ENCODE peak calls at places on chromosomes 1 and 21, in six cellular contexts. One of them, this sample, is unnamed.

GRCh38 chr1:167924102-167924501 is 10.2 kb upstream of the ADCY10 start:
- DNase-seq in ureter: no peak
- DNase-seq in right cardiac atrium: no peak
- DNase-seq in heart right ventricle: no peak
- DNase-seq in Right ventricle myocardium inferior: no peak
- DNase-seq in fibroblast of pulmonary artery: no peak
- DNase-seq in this sample: no peak

GRCh38 chr1:93888900-93889299 is 9.9 kb upstream of the DNTTIP2 start:
- DNase-seq in ureter: no peak
- DNase-seq in Right ventricle myocardium inferior: no peak
- DNase-seq in fibroblast of pulmonary artery: no peak
- DNase-seq in right cardiac atrium: no peak
- DNase-seq in heart right ventricle: no peak
- DNase-seq in this sample: no peak

GRCh38 chr1:97489834-97490233 is 431.0 kb downstream of the DPYD start:
- DNase-seq in fibroblast of pulmonary artery: peak
- DNase-seq in ureter: no peak
- DNase-seq in Right ventricle myocardium inferior: no peak
- DNase-seq in heart right ventricle: no peak
- DNase-seq in right cardiac atrium: no peak
- DNase-seq in this sample: no peak

GRCh38 chr1:82390627-82391026 is 589.9 kb downstream of the ADGRL2 start:
- DNase-seq in ureter: no peak
- DNase-seq in Right ventricle myocardium inferior: no peak
- DNase-seq in fibroblast of pulmonary artery: no peak
- DNase-seq in heart right ventricle: no peak
- DNase-seq in right cardiac atrium: no peak
- DNase-seq in this sample: no peak

GRCh38 chr1:91226741-91227140 is 177.9 kb downstream of the HFM1 start:
- DNase-seq in ureter: peak
- DNase-seq in heart right ventricle: no peak
- DNase-seq in Right ventricle myocardium inferior: no peak
- DNase-seq in fibroblast of pulmonary artery: no peak
- DNase-seq in right cardiac atrium: no peak
- DNase-seq in this sample: no peak

GRCh38 chr1:17082761-17083160 is 28.9 kb upstream of the SDHB start:
- DNase-seq in Right ventricle myocardium inferior: no peak
- DNase-seq in fibroblast of pulmonary artery: no peak
- DNase-seq in right cardiac atrium: no peak
- DNase-seq in ureter: no peak
- DNase-seq in heart right ventricle: no peak
- DNase-seq in this sample: no peak

GRCh38 chr1:21933397-21934248 is 3.5 kb downstream of the HSPG2 start:
- DNase-seq in fibroblast of pulmonary artery: no peak
- DNase-seq in ureter: peak
- DNase-seq in right cardiac atrium: peak
- DNase-seq in Right ventricle myocardium inferior: no peak
- DNase-seq in heart right ventricle: peak
- DNase-seq in this sample: peak

GRCh38 chr1:2411801-2412394 is 466 bp downstream of the PEX10 start:
- DNase-seq in fibroblast of pulmonary artery: no peak
- DNase-seq in heart right ventricle: no peak
- DNase-seq in ureter: no peak
- DNase-seq in right cardiac atrium: no peak
- DNase-seq in Right ventricle myocardium inferior: no peak
- DNase-seq in this sample: no peak

GRCh38 chr21:38699048-38699447 is 106.7 kb upstream of the ETS2 start:
- DNase-seq in heart right ventricle: no peak
- DNase-seq in Right ventricle myocardium inferior: no peak
- DNase-seq in ureter: no peak
- DNase-seq in right cardiac atrium: no peak
- DNase-seq in fibroblast of pulmonary artery: no peak
- DNase-seq in this sample: no peak

GRCh38 chr1:6833804-6834203 is 48.5 kb downstream of the CAMTA1 start:
- DNase-seq in ureter: no peak
- DNase-seq in heart right ventricle: no peak
- DNase-seq in right cardiac atrium: no peak
- DNase-seq in fibroblast of pulmonary artery: no peak
- DNase-seq in Right ventricle myocardium inferior: no peak
- DNase-seq in this sample: no peak

GRCh38 chr1:89842547-89843278 is 21.9 kb downstream of the LRRC8D start:
- DNase-seq in right cardiac atrium: peak
- DNase-seq in ureter: no peak
- DNase-seq in heart right ventricle: no peak
- DNase-seq in fibroblast of pulmonary artery: peak
- DNase-seq in Right ventricle myocardium inferior: no peak
- DNase-seq in this sample: no peak

GRCh38 chr1:205355054-205355453 is 1.7 kb downstream of the KLHDC8A start:
- DNase-seq in right cardiac atrium: no peak
- DNase-seq in heart right ventricle: no peak
- DNase-seq in Right ventricle myocardium inferior: no peak
- DNase-seq in ureter: no peak
- DNase-seq in fibroblast of pulmonary artery: peak
- DNase-seq in this sample: no peak

GRCh38 chr1:217911908-217912307 is 280.8 kb downstream of the SPATA17 start:
- DNase-seq in Right ventricle myocardium inferior: no peak
- DNase-seq in right cardiac atrium: peak
- DNase-seq in ureter: no peak
- DNase-seq in heart right ventricle: no peak
- DNase-seq in fibroblast of pulmonary artery: no peak
- DNase-seq in this sample: no peak

GRCh38 chr1:156707027-156707426 is 1.6 kb upstream of the CRABP2 start:
- DNase-seq in Right ventricle myocardium inferior: peak
- DNase-seq in right cardiac atrium: no peak
- DNase-seq in fibroblast of pulmonary artery: no peak
- DNase-seq in heart right ventricle: no peak
- DNase-seq in ureter: no peak
- DNase-seq in this sample: no peak

GRCh38 chr1:245107776-245108114 is 47.0 kb upstream of the KIF26B start:
- DNase-seq in heart right ventricle: no peak
- DNase-seq in Right ventricle myocardium inferior: no peak
- DNase-seq in fibroblast of pulmonary artery: no peak
- DNase-seq in ureter: no peak
- DNase-seq in right cardiac atrium: no peak
- DNase-seq in this sample: no peak